ENCODE peak calls at places on chromosomes 1 and 21, in nine cellular contexts. T is neural progenitor cell, M is HFFc6, B is tibial nerve, R is HL-60, L is astrocyte of the spinal cord, X is uterus, H is neural crest cell, O is choroid plexus epithelial cell. Z is an unnamed sample.

GRCh38 chr1:110390096-110390495 is 730 bp downstream of the SLC16A4 start:
- DNase-seq in T (peak), M (peak), B (peak), R (no peak), L (peak), X (peak), H (no peak), O (peak), Z (no peak)

GRCh38 chr1:181260994-181261393 is 172.5 kb downstream of the IER5 start:
- DNase-seq in T (no peak), M (no peak), B (no peak), R (no peak), L (no peak), X (no peak), H (no peak), O (no peak), Z (no peak)

GRCh38 chr1:99969260-99969728 is 502 bp upstream of the SLC35A3 start:
- DNase-seq in T (no peak), M (no peak), B (no peak), R (no peak), L (no peak), X (no peak), H (peak), O (peak), Z (no peak)

GRCh38 chr1:224430511-224431113 is 4.0 kb downstream of the WDR26 start:
- DNase-seq in T (no peak), M (peak), B (no peak), R (peak), L (peak), X (no peak), H (no peak), O (peak), Z (no peak)

GRCh38 chr1:34701326-34702129 is 53.3 kb upstream of the GJB5 start:
- DNase-seq in T (no peak), M (no peak), B (no peak), R (no peak), L (no peak), X (no peak), H (no peak), O (no peak), Z (no peak)

GRCh38 chr1:56200446-56200845 is 378.9 kb downstream of the PLPP3 start:
- DNase-seq in T (no peak), M (peak), B (no peak), R (no peak), L (peak), X (no peak), H (no peak), O (no peak), Z (no peak)

GRCh38 chr1:232627645-232628334 is 2.1 kb downstream of the SIPA1L2 start:
- DNase-seq in T (peak), M (no peak), B (no peak), R (no peak), L (peak), X (no peak), H (no peak), O (peak), Z (no peak)

GRCh38 chr1:23930861-23931471 is 17.8 kb upstream of the CNR2 start:
- DNase-seq in T (no peak), M (peak), B (no peak), R (no peak), L (peak), X (no peak), H (no peak), O (peak), Z (no peak)

GRCh38 chr1:51671527-51672325 is 54.8 kb downstream of the OSBPL9 start:
- DNase-seq in T (no peak), M (peak), B (no peak), R (no peak), L (peak), X (no peak), H (no peak), O (peak), Z (no peak)

GRCh38 chr21:43910460-43910859 is 45.4 kb downstream of the AGPAT3 start:
- DNase-seq in T (no peak), M (no peak), B (no peak), R (no peak), L (no peak), X (no peak), H (no peak), O (no peak), Z (no peak)

GRCh38 chr1:7047866-7048265 is 262.6 kb downstream of the CAMTA1 start:
- DNase-seq in T (no peak), M (no peak), B (no peak), R (no peak), L (no peak), X (no peak), H (no peak), O (no peak), Z (no peak)

GRCh38 chr21:43733529-43734071 is 14.7 kb downstream of the PDXK start:
- DNase-seq in T (no peak), M (peak), B (peak), R (no peak), L (peak), X (no peak), H (no peak), O (peak), Z (no peak)

GRCh38 chr1:151056149-151056548 is 3.3 kb downstream of the CDC42SE1 start:
- DNase-seq in T (no peak), M (no peak), B (no peak), R (no peak), L (no peak), X (no peak), H (no peak), O (no peak), Z (no peak)

GRCh38 chr1:106879538-106879937 is 176.9 kb upstream of the PRMT6 start:
- DNase-seq in T (peak), M (no peak), B (no peak), R (no peak), L (no peak), X (no peak), H (no peak), O (peak), Z (no peak)

GRCh38 chr1:62508187-62508758 is 71.4 kb downstream of the USP1 start:
- DNase-seq in T (peak), M (peak), B (no peak), R (no peak), L (peak), X (no peak), H (no peak), O (peak), Z (no peak)

GRCh38 chr1:31633117-31633516 is 11.6 kb downstream of the PEF1 start:
- DNase-seq in T (peak), M (peak), B (no peak), R (no peak), L (no peak), X (no peak), H (no peak), O (peak), Z (peak)

GRCh38 chr21:25689226-25689625 is 45.5 kb downstream of the ATP5PF start:
- DNase-seq in T (no peak), M (no peak), B (no peak), R (no peak), L (no peak), X (no peak), H (no peak), O (no peak), Z (no peak)

GRCh38 chr1:117534995-117535467 is 70.8 kb upstream of the TENT5C start:
- DNase-seq in T (peak), M (peak), B (no peak), R (peak), L (peak), X (peak), H (peak), O (peak), Z (peak)

GRCh38 chr21:42236014-42236413 is 17.1 kb downstream of the ABCG1 start:
- DNase-seq in T (no peak), M (no peak), B (no peak), R (no peak), L (no peak), X (no peak), H (no peak), O (no peak), Z (no peak)

GRCh38 chr1:100835866-100836842 is 58.5 kb downstream of the EXTL2 start:
- DNase-seq in T (no peak), M (no peak), B (no peak), R (no peak), L (no peak), X (no peak), H (no peak), O (peak), Z (no peak)

GRCh38 chr1:28737245-28738137 is 751 bp downstream of the YTHDF2 start:
- DNase-seq in T (peak), M (peak), B (no peak), R (no peak), L (peak), X (no peak), H (peak), O (peak), Z (peak)

GRCh38 chr1:231800071-231800470 is 173.5 kb downstream of the DISC1 start:
- DNase-seq in T (no peak), M (peak), B (no peak), R (no peak), L (peak), X (no peak), H (no peak), O (peak), Z (no peak)

GRCh38 chr1:119069682-119070081 is 70.8 kb downstream of the WARS2 start:
- DNase-seq in T (no peak), M (no peak), B (no peak), R (no peak), L (no peak), X (no peak), H (no peak), O (no peak), Z (no peak)

GRCh38 chr21:45365608-45366241 is 39.2 kb upstream of the COL18A1 start:
- DNase-seq in T (peak), M (no peak), B (no peak), R (no peak), L (peak), X (no peak), H (no peak), O (peak), Z (no peak)

GRCh38 chr1:204442376-204443259 is 31.0 kb upstream of the PPP1R15B start:
- DNase-seq in T (no peak), M (no peak), B (no peak), R (no peak), L (no peak), X (no peak), H (no peak), O (peak), Z (no peak)

DNA sequence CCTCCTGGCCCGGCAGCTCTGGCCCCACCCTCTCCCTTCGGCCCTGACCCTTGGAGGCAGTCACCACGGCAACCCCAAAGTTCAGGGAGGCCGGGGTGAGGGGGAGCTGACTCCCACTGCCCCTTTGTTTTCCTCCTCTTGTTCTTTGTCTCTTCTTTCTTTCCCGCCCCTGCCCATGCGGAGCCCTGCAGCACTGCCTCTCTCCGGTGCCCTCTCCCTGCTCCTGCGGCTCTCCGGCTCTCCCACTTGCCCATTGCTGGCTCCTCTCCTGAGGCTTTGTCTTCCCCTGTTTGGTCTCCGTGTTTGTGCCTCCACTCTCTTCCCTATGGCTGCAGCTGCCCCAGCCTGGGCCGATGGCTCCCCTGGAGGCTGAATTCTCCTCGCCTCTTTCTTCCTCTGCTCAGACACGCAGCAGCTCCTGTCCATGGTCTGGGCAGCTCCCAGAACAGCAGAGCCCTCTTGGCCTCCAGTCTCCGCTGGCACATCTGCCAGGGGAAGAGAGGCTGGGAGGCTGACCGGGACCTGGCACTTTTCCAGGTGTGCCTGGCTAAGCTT is 5.8 kb downstream of the CELSR2 start:
- DNase-seq in T (peak), M (no peak), B (no peak), R (no peak), L (no peak), X (no peak), H (peak), O (no peak), Z (no peak)
- TF ChIP-seq CTCF in T (peak), M (no peak), B (no peak), R (no peak), L (peak), X (no peak), H (no peak), O (peak), Z (no peak)

DNA sequence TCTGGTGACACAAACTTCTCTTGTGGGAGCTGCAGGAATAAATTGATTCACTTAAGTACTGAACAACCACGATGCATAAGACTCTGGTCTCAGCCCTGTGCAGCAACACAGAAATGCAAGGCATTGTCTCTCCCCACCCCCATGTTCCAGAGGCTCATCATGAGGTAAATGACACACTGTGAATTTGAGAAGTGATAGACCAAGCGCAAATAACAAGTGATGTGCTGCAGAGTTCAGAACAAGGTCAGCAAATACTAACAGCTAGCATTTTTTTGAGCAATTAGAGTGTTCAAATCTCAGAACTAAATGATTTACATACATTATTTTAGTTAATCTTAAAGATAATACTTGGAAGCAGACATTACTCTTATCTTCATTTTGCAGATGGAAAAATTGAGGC is 223.7 kb downstream of the SEC16B start:
- DNase-seq in T (no peak), M (no peak), B (no peak), R (no peak), L (no peak), X (no peak), H (no peak), O (no peak), Z (no peak)
- TF ChIP-seq CTCF in T (no peak), M (no peak), B (no peak), R (no peak), L (no peak), X (no peak), H (no peak), O (no peak), Z (no peak)

DNA sequence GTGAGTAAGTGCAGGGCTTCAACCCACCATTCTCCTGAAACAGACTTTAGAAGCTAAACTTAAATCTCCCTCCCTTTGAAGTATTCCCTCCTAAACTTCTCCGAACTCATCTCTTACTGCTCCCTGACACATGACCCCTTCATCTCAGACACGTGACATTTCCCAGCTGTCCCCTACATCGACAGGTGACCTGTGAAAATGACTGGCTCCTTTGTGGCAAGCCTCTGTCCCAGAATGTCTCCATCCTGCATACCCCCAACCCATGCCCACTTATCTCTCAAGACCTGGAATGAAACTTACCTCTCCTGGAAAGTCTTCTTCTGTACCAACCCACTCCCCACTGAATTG is 4.2 kb downstream of the FMOD start:
- DNase-seq in T (no peak), M (no peak), B (no peak), R (no peak), L (no peak), X (no peak), H (no peak), O (no peak), Z (no peak)
- TF ChIP-seq CTCF in T (no peak), M (no peak), B (no peak), R (no peak), L (no peak), X (no peak), H (no peak), O (no peak), Z (no peak)

DNA sequence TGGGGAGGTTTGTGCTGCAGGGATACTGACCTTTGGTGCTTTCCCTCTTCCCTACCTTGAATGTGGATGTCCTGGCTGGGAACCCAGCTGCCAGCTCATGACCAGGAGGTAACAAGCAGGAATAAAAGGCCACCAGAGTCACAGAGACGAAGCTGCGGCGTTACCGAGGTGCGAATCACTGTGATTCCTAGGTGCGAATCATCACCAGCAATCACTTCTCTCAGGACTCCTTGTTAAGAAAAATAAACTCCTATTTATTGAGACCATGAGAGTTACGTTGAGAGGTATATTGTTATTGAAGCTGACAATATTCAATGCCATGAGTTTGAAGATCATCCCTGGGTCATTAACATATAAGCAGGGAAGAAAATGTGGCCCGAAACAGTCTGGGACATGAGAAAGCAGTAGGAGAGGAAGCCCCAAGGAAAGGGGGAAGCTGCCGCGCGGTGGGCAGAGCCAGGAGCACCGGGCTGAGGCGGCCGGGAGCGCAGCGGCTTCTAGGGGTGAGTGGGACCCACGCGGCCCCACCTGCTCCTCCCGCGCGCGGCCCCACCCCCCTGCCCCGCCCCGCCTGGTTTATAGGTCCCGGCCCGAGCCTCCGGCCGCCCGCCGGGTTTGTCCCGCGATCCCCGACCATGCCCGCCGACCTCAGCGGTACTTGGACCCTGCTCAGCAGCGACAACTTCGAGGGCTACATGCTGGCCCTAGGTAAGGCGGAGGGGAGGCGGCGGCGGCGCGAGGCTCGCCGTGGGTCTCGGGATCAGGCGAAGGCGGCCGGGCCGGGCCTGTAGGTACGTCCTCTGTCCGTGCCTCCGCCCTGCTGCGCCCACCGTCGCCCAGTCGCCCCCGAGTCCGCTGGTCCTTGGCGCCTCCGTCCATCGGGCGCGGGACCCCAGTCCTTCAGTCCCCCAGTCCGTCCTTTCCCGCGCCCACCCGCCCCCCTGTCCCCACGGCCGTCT is at the start of gene RBP7:
- DNase-seq in T (peak), M (peak), B (no peak), R (no peak), L (no peak), X (no peak), H (no peak), O (no peak), Z (peak)
- TF ChIP-seq CTCF in T (no peak), M (no peak), B (no peak), R (no peak), L (no peak), X (no peak), H (no peak), O (no peak), Z (no peak)

DNA sequence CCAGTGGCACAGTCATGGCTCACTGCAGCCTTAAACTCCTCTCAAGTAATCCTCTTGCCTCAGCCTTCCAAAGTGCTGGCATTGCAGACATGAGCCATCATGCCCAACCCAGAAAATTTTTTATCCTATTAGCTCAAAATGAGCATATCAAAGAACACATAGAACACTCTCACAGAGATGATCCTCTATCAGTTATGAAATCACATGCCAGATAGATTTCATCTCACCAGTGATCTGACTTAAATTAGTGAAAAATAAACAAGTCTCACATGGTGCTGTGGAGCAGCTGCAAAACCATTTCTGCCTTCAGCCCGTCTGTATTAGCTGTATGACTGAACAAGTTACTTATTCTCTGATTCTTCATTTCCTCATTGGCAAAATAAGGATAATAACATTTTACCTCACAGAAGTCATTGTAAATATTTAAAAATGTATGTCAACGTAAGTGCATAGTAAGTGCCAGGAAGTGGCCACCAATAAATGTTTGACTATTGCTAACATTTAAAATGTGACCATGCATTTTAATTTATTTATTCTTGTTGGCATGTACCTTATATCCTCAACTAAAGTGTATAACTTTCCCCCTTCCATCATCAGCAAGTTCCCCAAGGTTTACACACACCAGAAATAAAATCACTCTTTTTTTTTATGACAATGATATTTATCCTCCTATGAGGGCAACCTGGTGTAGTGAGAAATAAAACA is 29.0 kb upstream of the SLC19A2 start:
- DNase-seq in T (no peak), M (no peak), B (no peak), R (no peak), L (no peak), X (no peak), H (no peak), O (peak), Z (no peak)
- TF ChIP-seq CTCF in T (no peak), M (no peak), B (no peak), R (no peak), L (no peak), X (no peak), H (no peak), O (no peak), Z (no peak)